ENCODE peak calls at places on chromosomes 7 and 10, in ten cellular contexts. O, X, W, K, G, V, Q, M, S and P are unnamed samples.

GRCh38 chr7:113639221-113639620 is 279.6 kb downstream of the PPP1R3A start:
- DNase-seq in O (no peak), X (no peak), W (no peak), K (no peak), G (no peak), V (no peak), Q (no peak), M (no peak), S (no peak), P (no peak)

GRCh38 chr7:158685727-158686126 is 18.9 kb downstream of the NCAPG2 start:
- DNase-seq in O (no peak), X (no peak), W (no peak), K (no peak), G (no peak), V (no peak), Q (no peak), M (no peak), S (no peak), P (no peak)

GRCh38 chr7:136923111-136923510 is 54.7 kb downstream of the CHRM2 start:
- DNase-seq in O (no peak), X (no peak), W (no peak), K (no peak), G (no peak), V (no peak), Q (no peak), M (no peak), S (no peak), P (no peak)

GRCh38 chr7:156781972-156782371 is 111.0 kb downstream of the LMBR1 start:
- DNase-seq in O (no peak), X (no peak), W (no peak), K (no peak), G (no peak), V (no peak), Q (no peak), M (no peak), S (no peak), P (no peak)

GRCh38 chr10:5587151-5588079 is 62.7 kb downstream of the CALML3 start:
- DNase-seq in O (no peak), X (peak), W (peak), K (no peak), G (no peak), V (no peak), Q (no peak), M (no peak), S (no peak), P (no peak)

GRCh38 chr10:1127629-1128028 is 71.4 kb downstream of the WDR37 start:
- DNase-seq in O (no peak), X (no peak), W (no peak), K (no peak), G (no peak), V (no peak), Q (no peak), M (no peak), S (no peak), P (no peak)

GRCh38 chr10:66795871-66796270 is 130.0 kb upstream of the LRRTM3 start:
- DNase-seq in O (no peak), X (no peak), W (no peak), K (no peak), G (no peak), V (no peak), Q (no peak), M (no peak), S (no peak), P (no peak)

GRCh38 chr10:133257489-133258065 is 19.1 kb downstream of the ADAM8 start:
- DNase-seq in O (peak), X (peak), W (peak), K (peak), G (peak), V (peak), Q (peak), M (peak), S (peak), P (peak)

GRCh38 chr10:54914049-54914448 is 113.0 kb upstream of the PCDH15 start:
- DNase-seq in O (no peak), X (no peak), W (no peak), K (no peak), G (no peak), V (no peak), Q (no peak), M (no peak), S (no peak), P (no peak)

GRCh38 chr7:75608451-75609122 is 116.5 kb downstream of the SPDYE5 start:
- DNase-seq in O (no peak), X (no peak), W (no peak), K (no peak), G (no peak), V (no peak), Q (no peak), M (no peak), S (no peak), P (no peak)

GRCh38 chr7:84123903-84124573 is 70.6 kb downstream of the SEMA3A start:
- DNase-seq in O (peak), X (no peak), W (no peak), K (no peak), G (no peak), V (no peak), Q (no peak), M (no peak), S (no peak), P (no peak)

GRCh38 chr10:128934492-128934891 is 532.5 kb upstream of the MGMT start:
- DNase-seq in O (no peak), X (no peak), W (no peak), K (no peak), G (no peak), V (no peak), Q (no peak), M (no peak), S (no peak), P (no peak)

GRCh38 chr10:70440296-70441160 is 953 bp downstream of the NODAL start:
- DNase-seq in O (peak), X (no peak), W (no peak), K (no peak), G (no peak), V (peak), Q (no peak), M (peak), S (no peak), P (no peak)
- TF ChIP-seq CTCF in O (no peak), X (no peak), W (no peak), K (no peak), G (no peak), V (no peak), Q (no peak), M (no peak), S (no peak), P (no peak)

GRCh38 chr7:23072043-23072442 is 33.5 kb upstream of the KLHL7 start:
- DNase-seq in O (peak), X (no peak), W (no peak), K (no peak), G (peak), V (no peak), Q (no peak), M (no peak), S (no peak), P (no peak)
- TF ChIP-seq CTCF in O (peak), X (no peak), W (peak), K (no peak), G (peak), V (peak), Q (no peak), M (no peak), S (no peak), P (no peak)

GRCh38 chr7:74164985-74165456 is 9.1 kb upstream of the EIF4H start:
- DNase-seq in O (peak), X (no peak), W (no peak), K (no peak), G (peak), V (peak), Q (no peak), M (peak), S (no peak), P (peak)
- TF ChIP-seq CTCF in O (peak), X (peak), W (peak), K (no peak), G (peak), V (peak), Q (no peak), M (peak), S (peak), P (peak)

GRCh38 chr7:36180121-36180520 is 27.1 kb downstream of the EEPD1 start:
- DNase-seq in O (no peak), X (no peak), W (no peak), K (no peak), G (no peak), V (no peak), Q (no peak), M (no peak), S (no peak), P (no peak)

GRCh38 chr7:36181668-36182067 is 28.6 kb downstream of the EEPD1 start:
- DNase-seq in O (no peak), X (no peak), W (no peak), K (no peak), G (no peak), V (no peak), Q (no peak), M (no peak), S (no peak), P (no peak)

GRCh38 chr7:36185732-36186131 is 32.7 kb downstream of the EEPD1 start:
- DNase-seq in O (no peak), X (no peak), W (no peak), K (no peak), G (no peak), V (no peak), Q (no peak), M (no peak), S (no peak), P (no peak)

GRCh38 chr7:36185092-36185491 is 32.0 kb downstream of the EEPD1 start:
- DNase-seq in O (no peak), X (no peak), W (no peak), K (no peak), G (no peak), V (no peak), Q (no peak), M (no peak), S (no peak), P (no peak)

GRCh38 chr7:36182854-36183604 is 30.0 kb downstream of the EEPD1 start:
- DNase-seq in O (no peak), X (no peak), W (peak), K (no peak), G (no peak), V (no peak), Q (peak), M (no peak), S (no peak), P (no peak)
- TF ChIP-seq CTCF in O (no peak), X (no peak), W (no peak), K (no peak), G (no peak), V (no peak), Q (no peak), M (no peak), S (no peak), P (no peak)

DNA sequence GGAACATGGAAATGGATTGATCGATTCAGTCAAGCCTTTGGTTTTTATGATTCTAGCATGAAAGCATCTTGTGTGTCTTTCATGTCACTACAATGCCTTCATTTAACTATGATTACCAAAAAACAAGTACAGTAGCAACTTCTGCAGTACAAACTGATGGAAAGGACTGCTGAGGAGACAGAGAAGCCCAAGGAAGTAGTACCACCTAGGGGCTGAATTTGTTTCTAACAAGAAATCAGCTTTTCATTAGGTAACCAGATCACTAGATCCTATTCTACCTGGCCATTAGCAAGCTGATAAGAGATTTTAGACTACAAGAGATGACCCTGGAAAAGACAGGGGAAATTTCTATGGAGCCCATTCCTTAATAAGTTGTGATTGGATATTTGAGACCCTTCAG is 3.2 kb upstream of the IFIT1 start:
- DNase-seq in O (peak), X (no peak), W (peak), K (no peak), G (peak), V (no peak), Q (no peak), M (no peak), S (no peak), P (no peak)
- TF ChIP-seq CTCF in O (peak), X (peak), W (peak), K (peak), G (peak), V (peak), Q (peak), M (no peak), S (peak), P (no peak)

GRCh38 chr10:103716206-103717160 is 138.9 kb downstream of the SH3PXD2A start:
- DNase-seq in O (peak), X (no peak), W (no peak), K (no peak), G (no peak), V (no peak), Q (no peak), M (no peak), S (peak), P (no peak)
- TF ChIP-seq CTCF in O (no peak), X (no peak), W (no peak), K (no peak), G (no peak), V (no peak), Q (no peak), M (no peak), S (no peak), P (no peak)

GRCh38 chr10:113924171-113924570 is 69.7 kb downstream of the NHLRC2 start:
- DNase-seq in O (no peak), X (no peak), W (no peak), K (no peak), G (no peak), V (no peak), Q (no peak), M (no peak), S (no peak), P (no peak)

GRCh38 chr10:113921571-113922370 is 67.3 kb downstream of the NHLRC2 start:
- DNase-seq in O (no peak), X (no peak), W (no peak), K (no peak), G (no peak), V (no peak), Q (no peak), M (no peak), S (no peak), P (no peak)

GRCh38 chr10:113924664-113925063 is 70.2 kb downstream of the NHLRC2 start:
- DNase-seq in O (no peak), X (no peak), W (no peak), K (no peak), G (no peak), V (no peak), Q (no peak), M (no peak), S (no peak), P (no peak)

GRCh38 chr10:113920819-113921345 is 66.4 kb downstream of the NHLRC2 start:
- DNase-seq in O (no peak), X (no peak), W (no peak), K (no peak), G (no peak), V (no peak), Q (no peak), M (no peak), S (no peak), P (no peak)

DNA sequence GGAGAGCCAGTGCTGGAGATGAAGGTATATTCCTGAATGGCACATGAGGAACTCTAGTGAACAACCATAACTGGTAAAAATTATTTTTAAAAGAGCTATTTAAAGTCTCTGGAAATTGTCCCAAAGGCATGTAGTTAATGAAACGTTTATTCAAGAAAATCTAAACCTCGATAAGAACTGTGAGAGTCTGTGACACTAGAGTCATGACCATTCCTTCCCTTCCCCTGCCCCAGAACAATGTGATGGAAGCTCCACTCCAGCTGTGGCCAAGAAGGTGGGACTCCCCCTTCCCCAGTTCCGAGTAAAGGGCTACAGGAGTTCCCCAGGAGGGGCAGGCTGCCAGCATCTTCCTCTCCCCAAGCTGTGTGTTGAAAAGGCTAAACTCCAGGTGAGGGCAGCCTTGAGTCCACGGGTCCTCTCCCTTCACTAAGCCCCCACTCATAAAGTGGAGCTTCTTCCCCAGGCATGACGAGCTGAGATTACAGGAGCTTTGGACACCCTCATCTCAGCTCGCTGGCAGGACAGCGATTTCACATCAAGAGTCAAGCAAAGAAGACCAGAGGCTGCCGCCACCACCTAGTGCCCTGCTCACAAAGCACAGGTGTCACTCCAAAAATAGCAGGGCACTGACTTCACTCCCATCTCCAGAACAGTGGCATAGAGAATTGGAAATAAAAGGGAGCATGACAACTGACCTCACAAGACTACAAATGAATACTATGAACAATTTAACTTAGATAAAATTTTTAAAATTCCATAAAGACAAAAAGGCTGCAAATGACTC is 68.5 kb downstream of the NHLRC2 start:
- DNase-seq in O (peak), X (no peak), W (no peak), K (no peak), G (no peak), V (peak), Q (no peak), M (no peak), S (no peak), P (no peak)
- TF ChIP-seq CTCF in O (peak), X (no peak), W (no peak), K (no peak), G (no peak), V (peak), Q (no peak), M (no peak), S (no peak), P (no peak)